ENCODE peak calls at places on chromosomes 7 and 10, in six cellular contexts. One of them, this sample, is unnamed.

GRCh38 chr10:43921881-43922280 is 273.2 kb upstream of the ZNF32 start:
- DNase-seq in hippocampal formation: no peak
- DNase-seq in LoVo: no peak
- DNase-seq in D341Med: no peak
- DNase-seq in heart right ventricle: no peak
- DNase-seq in NCI-H1436: no peak
- DNase-seq in this sample: no peak

GRCh38 chr10:98608417-98608816 is 161.7 kb upstream of the HPS1 start:
- DNase-seq in hippocampal formation: no peak
- DNase-seq in LoVo: no peak
- DNase-seq in D341Med: no peak
- DNase-seq in heart right ventricle: peak
- DNase-seq in NCI-H1436: no peak
- DNase-seq in this sample: no peak

GRCh38 chr10:118950190-118950658 is 79.3 kb upstream of the NANOS1 start:
- DNase-seq in hippocampal formation: no peak
- DNase-seq in LoVo: peak
- DNase-seq in D341Med: no peak
- DNase-seq in heart right ventricle: no peak
- DNase-seq in NCI-H1436: peak
- DNase-seq in this sample: no peak

GRCh38 chr10:6667679-6668270 is 87.7 kb upstream of the PRKCQ start:
- DNase-seq in hippocampal formation: peak
- DNase-seq in LoVo: peak
- DNase-seq in D341Med: peak
- DNase-seq in heart right ventricle: no peak
- DNase-seq in NCI-H1436: no peak
- DNase-seq in this sample: no peak

GRCh38 chr7:39130740-39131538 is 153.2 kb downstream of the POU6F2 start:
- DNase-seq in hippocampal formation: no peak
- DNase-seq in LoVo: no peak
- DNase-seq in D341Med: no peak
- DNase-seq in heart right ventricle: no peak
- DNase-seq in NCI-H1436: no peak
- DNase-seq in this sample: peak

GRCh38 chr7:71511361-71511807 is 379.4 kb downstream of the GALNT17 start:
- DNase-seq in hippocampal formation: no peak
- DNase-seq in LoVo: no peak
- DNase-seq in D341Med: peak
- DNase-seq in heart right ventricle: no peak
- DNase-seq in NCI-H1436: no peak
- DNase-seq in this sample: no peak

GRCh38 chr7:47458486-47458885 is 123.4 kb downstream of the TNS3 start:
- DNase-seq in hippocampal formation: no peak
- DNase-seq in LoVo: no peak
- DNase-seq in D341Med: no peak
- DNase-seq in heart right ventricle: no peak
- DNase-seq in NCI-H1436: no peak
- DNase-seq in this sample: no peak

GRCh38 chr10:69383485-69384089 is 33.1 kb downstream of the TACR2 start:
- DNase-seq in hippocampal formation: no peak
- DNase-seq in LoVo: no peak
- DNase-seq in D341Med: no peak
- DNase-seq in heart right ventricle: peak
- DNase-seq in NCI-H1436: no peak
- DNase-seq in this sample: no peak

GRCh38 chr7:112433289-112433688 is 17.0 kb upstream of the IFRD1 start:
- DNase-seq in hippocampal formation: no peak
- DNase-seq in LoVo: no peak
- DNase-seq in D341Med: no peak
- DNase-seq in heart right ventricle: no peak
- DNase-seq in NCI-H1436: no peak
- DNase-seq in this sample: no peak

This sample was measured in NCI-H2227 treated with DMSO at 0.1 percent for 48 hours.